ENCODE peak calls at places on chromosomes 12 and 14, in five cellular contexts. P is IMR-90, A is ovary, Y is A549, E is esophagus squamous epithelium. S is an unnamed sample.

GRCh38 chr14:95281560-95282176 is 38.0 kb downstream of the CLMN start:
- DNase-seq in Y (no peak), P (no peak), A (no peak), E (no peak), S (no peak)

GRCh38 chr12:6953417-6954315 is 2.5 kb downstream of the PTPN6 start:
- DNase-seq in E (no peak), Y (no peak), A (peak; percentile 35), P (no peak), S (peak; percentile 78)

GRCh38 chr14:100305446-100306255 is 593 bp downstream of the SLC25A29 start:
- DNase-seq in Y (no peak), A (peak; percentile 73), P (no peak), E (no peak), S (peak; percentile 35)

GRCh38 chr14:59529189-59529588 is 44.9 kb downstream of the JKAMP start:
- DNase-seq in E (no peak), P (no peak), Y (no peak), A (no peak), S (no peak)

GRCh38 chr12:82415402-82415801 is 57.1 kb downstream of the METTL25 start:
- DNase-seq in E (no peak), A (no peak), Y (peak; percentile 4), P (peak; percentile 49), S (no peak)

GRCh38 chr12:105341010-105341409 is 10.5 kb downstream of the C12orf75 start:
- DNase-seq in Y (no peak), P (peak; percentile 87), E (no peak), A (no peak), S (no peak)

GRCh38 chr12:52912711-52913423 is 8.0 kb upstream of the KRT8 start:
- DNase-seq in P (no peak), E (no peak), Y (no peak), A (no peak), S (no peak)

GRCh38 chr12:52277486-52278245 is 3.2 kb downstream of the KRT86 start:
- DNase-seq in E (no peak), P (no peak), A (no peak), Y (no peak), S (no peak)

GRCh38 chr12:96719671-96720362 is 187.2 kb upstream of the NEDD1 start:
- DNase-seq in A (no peak), Y (no peak), P (peak; percentile 40), E (no peak), S (no peak)

GRCh38 chr12:106290666-106291065 is 11.9 kb upstream of the TCP11L2 start:
- DNase-seq in A (no peak), P (no peak), Y (no peak), E (no peak), S (no peak)

GRCh38 chr14:98177551-98177950 is 1094.4 kb downstream of the BCL11B start:
- DNase-seq in A (no peak), P (no peak), E (no peak), Y (no peak), S (no peak)

GRCh38 chr12:30985814-30986452 is 59.4 kb downstream of the TSPAN11 start:
- DNase-seq in P (peak; percentile 40), E (no peak), A (peak; percentile 70), Y (peak; percentile 55), S (peak; percentile 70)

GRCh38 chr14:93925374-93925895 is 1.7 kb upstream of the FAM181A start:
- DNase-seq in P (no peak), E (no peak), A (no peak), Y (no peak), S (no peak)

GRCh38 chr14:100531152-100531551 is 56.1 kb downstream of the BEGAIN start:
- DNase-seq in E (no peak), P (no peak), Y (no peak), A (no peak), S (no peak)

GRCh38 chr14:51205486-51205885 is 34.6 kb upstream of the TMX1 start:
- DNase-seq in E (no peak), P (no peak), Y (no peak), A (no peak), S (no peak)

GRCh38 chr14:79783061-79783460 is 428.2 kb downstream of the DIO2 start:
- DNase-seq in A (no peak), P (no peak), E (no peak), Y (no peak), S (no peak)

GRCh38 chr12:109717390-109718357 is 4.0 kb downstream of the FAM222A start:
- DNase-seq in Y (no peak), P (no peak), E (no peak), A (no peak), S (no peak)

GRCh38 chr14:50830044-50830931 is 674 bp downstream of the NIN start:
- DNase-seq in Y (peak; percentile 24), P (peak; percentile 41), A (peak; percentile 58), E (no peak), S (peak; percentile 59)

GRCh38 chr12:63151061-63151897 is at the start of gene AVPR1A:
- DNase-seq in P (no peak), A (no peak), Y (peak; percentile 6), E (no peak), S (peak; percentile 37)

GRCh38 chr14:78178071-78178470 is 7.9 kb downstream of the NRXN3 start:
- DNase-seq in A (no peak), E (no peak), Y (no peak), P (no peak), S (no peak)

GRCh38 chr14:68843471-68844209 is 50.8 kb upstream of the ZFP36L1 start:
- DNase-seq in P (peak; percentile 57), A (peak; percentile 91), E (no peak), Y (peak; percentile 76), S (peak; percentile 90)

GRCh38 chr12:104677441-104678089 is 220.8 kb downstream of the CHST11 start:
- DNase-seq in Y (no peak), A (no peak), P (no peak), E (no peak), S (no peak)

GRCh38 chr12:76020281-76020680 is 11.3 kb downstream of the PHLDA1 start:
- DNase-seq in A (no peak), P (peak; percentile 80), Y (peak; percentile 84), E (no peak), S (no peak)

GRCh38 chr14:50397461-50398196 is 948 bp upstream of the CDKL1 start:
- DNase-seq in P (no peak), E (no peak), Y (peak; percentile 48), A (no peak), S (no peak)

GRCh38 chr12:42759622-42760273 is 170.2 kb upstream of the PRICKLE1 start:
- DNase-seq in Y (no peak), P (peak; percentile 77), E (no peak), A (peak; percentile 80), S (peak; percentile 84)

GRCh38 chr14:67623114-67623513 is 3.4 kb downstream of the ARG2 start:
- DNase-seq in A (no peak), E (no peak), Y (no peak), P (no peak), S (no peak)

GRCh38 chr12:77343291-77343690 is 277.9 kb upstream of the E2F7 start:
- DNase-seq in Y (no peak), P (peak; percentile 46), E (no peak), A (no peak), S (no peak)

GRCh38 chr14:88895116-88895515 is 70.7 kb downstream of the TTC8 start:
- DNase-seq in Y (peak; percentile 14), E (no peak), P (peak; percentile 80), A (no peak), S (no peak)

GRCh38 chr14:77921820-77922219 is 121.9 kb downstream of the ADCK1 start:
- DNase-seq in E (no peak), A (no peak), Y (no peak), P (no peak), S (no peak)

GRCh38 chr12:50505945-50506344 is 1.2 kb downstream of the DIP2B start:
- DNase-seq in P (no peak), Y (no peak), A (no peak), E (no peak), S (no peak)

GRCh38 chr12:108711486-108712163 is 19.7 kb downstream of the CORO1C start:
- DNase-seq in A (no peak), E (no peak), Y (no peak), P (no peak), S (no peak)

GRCh38 chr12:108712925-108713203 is 18.5 kb downstream of the CORO1C start:
- DNase-seq in E (no peak), A (no peak), P (no peak), Y (no peak), S (no peak)

GRCh38 chr12:108713471-108713870 is 17.8 kb downstream of the CORO1C start:
- DNase-seq in P (no peak), Y (no peak), A (no peak), E (no peak), S (no peak)

GRCh38 chr12:108714866-108715265 is 16.5 kb downstream of the CORO1C start:
- DNase-seq in E (no peak), A (no peak), P (no peak), Y (no peak), S (no peak)

GRCh38 chr12:108712164-108712924 is 19.0 kb downstream of the CORO1C start:
- DNase-seq in A (no peak), P (no peak), Y (no peak), E (no peak), S (no peak)
- H3K27ac ChIP-seq in A (no peak overlapping the region), P (peak overlapping the region; percentile 52), Y (no peak overlapping the region), E (peak overlapping the region; percentile 31), S (peak overlapping the region; percentile 29)

DNA sequence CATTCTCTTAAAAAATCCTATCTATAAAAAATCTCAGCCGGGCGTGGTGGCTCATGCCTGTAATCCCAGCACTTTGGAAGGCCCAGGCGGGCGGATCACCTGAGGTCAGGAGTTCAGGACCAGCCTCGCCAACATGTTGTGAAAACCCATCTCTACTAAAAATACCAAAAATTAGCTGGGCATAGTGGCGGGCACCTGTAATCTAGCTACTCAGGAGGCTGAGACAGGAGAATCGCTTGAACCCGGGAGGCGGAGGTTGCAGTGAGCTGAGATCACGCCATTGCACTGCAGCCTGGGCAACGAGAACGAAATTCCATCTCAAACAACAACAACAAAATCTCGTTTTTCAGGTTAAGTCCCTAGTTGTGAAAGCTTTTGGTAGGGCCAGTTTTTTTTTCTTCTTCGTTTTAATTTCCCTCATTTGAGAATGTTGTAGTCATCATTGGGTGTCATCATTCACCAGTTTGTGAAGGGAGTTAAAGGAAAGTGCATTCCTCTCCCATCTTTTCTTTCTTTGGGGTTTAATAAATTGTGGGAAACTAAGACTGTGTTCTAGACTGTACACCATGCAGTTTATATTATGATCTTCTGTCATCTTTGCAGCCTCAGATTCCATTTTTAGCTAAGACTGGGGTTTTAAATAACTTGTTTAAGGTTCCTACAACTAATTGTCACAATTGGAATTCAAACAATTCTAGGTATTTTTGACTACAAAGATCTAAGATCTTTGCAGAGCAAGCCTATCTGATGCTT is 23.9 kb downstream of the MDM2 start:
- DNase-seq in A (no peak), Y (no peak), E (no peak), P (no peak), S (no peak)
- TF ChIP-seq POLR2A in A (no peak), Y (no peak), E (no peak), P (no peak), S (no peak)

DNA sequence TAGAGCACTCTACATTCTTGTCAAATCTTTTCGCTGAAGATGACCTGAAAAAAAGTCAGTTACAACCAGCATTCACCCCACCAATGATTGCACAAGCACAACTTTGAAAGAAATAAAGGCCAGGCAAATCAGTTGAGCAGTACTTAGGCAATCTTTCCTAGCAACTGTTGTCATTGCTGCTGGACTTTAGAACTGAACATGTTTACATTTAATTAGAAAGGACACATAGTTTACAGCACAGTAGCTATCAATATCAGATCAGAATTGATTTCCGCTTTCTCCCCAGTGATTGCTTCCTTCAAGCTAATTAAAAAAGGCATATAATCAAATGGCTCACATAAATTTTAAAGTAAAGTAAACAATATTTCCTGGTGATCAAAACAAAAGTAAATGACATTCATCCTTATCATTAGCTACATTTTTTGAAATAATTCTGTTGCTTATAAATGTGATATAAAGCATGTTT is 128.4 kb downstream of the FOXA1 start:
- DNase-seq in E (no peak), Y (peak; percentile 30), P (no peak), A (no peak), S (no peak)
- H3K27ac ChIP-seq in E (peak overlapping the region; percentile 40), Y (no peak overlapping the region), P (no peak overlapping the region), A (no peak overlapping the region), S (no peak overlapping the region)

GRCh38 chr12:93467351-93468007 is at the start of gene MRPL42:
- DNase-seq in E (peak; percentile 49), A (peak; percentile 94), P (peak; percentile 81), Y (peak; percentile 94), S (peak; percentile 93)
- TF ChIP-seq POLR2A in E (no peak), A (peak; percentile 76), P (peak; percentile 87), Y (peak; percentile 86), S (peak; percentile 64)